ENCODE peak calls at places on chromosomes 13 and 19, in nine cellular contexts. A is heart right ventricle, Y is BE2C, Z is tibial nerve, Q is GM12878, S is breast epithelium, N is upper lobe of right lung, W is cardiac muscle cell, R is fibroblast of lung. V is an unnamed sample. For H3K27me3 and H3K36me3, the result is how much of the 10 kb centered on the place peaks cover.

GRCh38 chr13:113635048-113635420 is 23.0 kb downstream of the ATP4B start:
- DNase-seq in A (no peak), Y (no peak), Z (no peak), Q (no peak), S (peak), N (peak), W (no peak), R (no peak), V (no peak)

GRCh38 chr13:45537506-45537905 is 72.8 kb downstream of the COG3 start:
- DNase-seq in A (no peak), Y (no peak), Z (no peak), Q (no peak), S (no peak), N (no peak), W (no peak), R (no peak), V (no peak)

GRCh38 chr19:48121909-48122371 is 11.3 kb upstream of the PLA2G4C start:
- DNase-seq in A (no peak), Y (peak), Z (no peak), Q (peak), S (peak), N (no peak), W (peak), R (no peak), V (no peak)

GRCh38 chr19:30229524-30230174 is 142.5 kb upstream of the ZNF536 start:
- DNase-seq in A (no peak), Y (peak), Z (no peak), Q (no peak), S (no peak), N (no peak), W (no peak), R (no peak), V (no peak)

GRCh38 chr19:49042177-49042576 is 1.5 kb upstream of the CGB5 start:
- DNase-seq in A (no peak), Y (no peak), Z (no peak), Q (no peak), S (no peak), N (no peak), W (no peak), R (peak), V (no peak)

GRCh38 chr13:113742000-113742441 is 17.0 kb upstream of the TMEM255B start:
- DNase-seq in A (no peak), Y (peak), Z (no peak), Q (no peak), S (no peak), N (peak), W (peak), R (peak), V (no peak)

GRCh38 chr13:24013189-24013588 is 115.9 kb upstream of the C1QTNF9B start:
- DNase-seq in A (no peak), Y (no peak), Z (no peak), Q (no peak), S (no peak), N (no peak), W (no peak), R (no peak), V (no peak)

GRCh38 chr13:95367309-95367843 is 66.1 kb upstream of the ABCC4 start:
- DNase-seq in A (no peak), Y (peak), Z (no peak), Q (no peak), S (no peak), N (no peak), W (no peak), R (no peak), V (no peak)

GRCh38 chr19:38148337-38148736 is 75.7 kb downstream of the DPF1 start:
- DNase-seq in A (peak), Y (no peak), Z (no peak), Q (no peak), S (no peak), N (no peak), W (no peak), R (no peak), V (no peak)

GRCh38 chr19:14561832-14562351 is 10.0 kb downstream of the NDUFB7 start:
- DNase-seq in A (peak), Y (no peak), Z (no peak), Q (no peak), S (no peak), N (no peak), W (peak), R (peak), V (no peak)

GRCh38 chr19:1486720-1487575 is 3.2 kb downstream of the PCSK4 start:
- DNase-seq in A (no peak), Y (no peak), Z (no peak), Q (no peak), S (no peak), N (peak), W (no peak), R (no peak), V (no peak)

GRCh38 chr19:17260842-17261325 is 3.7 kb downstream of the USHBP1 start:
- DNase-seq in A (peak), Y (peak), Z (peak), Q (no peak), S (peak), N (peak), W (peak), R (peak), V (peak)

GRCh38 chr19:32407004-32407992 is 1.7 kb downstream of the DPY19L3 start:
- DNase-seq in A (no peak), Y (no peak), Z (no peak), Q (no peak), S (no peak), N (peak), W (peak), R (peak), V (no peak)

GRCh38 chr13:44307255-44307654 is 66.4 kb upstream of the SERP2 start:
- DNase-seq in A (no peak), Y (no peak), Z (no peak), Q (no peak), S (no peak), N (no peak), W (no peak), R (peak), V (no peak)

GRCh38 chr13:39967199-39967959 is 311.9 kb downstream of the COG6 start:
- DNase-seq in A (no peak), Y (no peak), Z (no peak), Q (no peak), S (no peak), N (no peak), W (no peak), R (no peak), V (no peak)

GRCh38 chr13:29925457-29925856 is 75.0 kb upstream of the UBL3 start:
- DNase-seq in A (peak), Y (peak), Z (peak), Q (no peak), S (peak), N (peak), W (peak), R (peak), V (no peak)

GRCh38 chr19:12937243-12938053 is 961 bp upstream of the CALR start:
- DNase-seq in A (no peak), Y (peak), Z (peak), Q (no peak), S (no peak), N (peak), W (no peak), R (no peak), V (no peak)

GRCh38 chr13:73338389-73338788 is 279.6 kb downstream of the KLF5 start:
- DNase-seq in A (no peak), Y (no peak), Z (no peak), Q (no peak), S (no peak), N (no peak), W (peak), R (no peak), V (no peak)

GRCh38 chr13:34591801-34592454 is 350.1 kb upstream of the NBEA start:
- DNase-seq in A (peak), Y (no peak), Z (no peak), Q (no peak), S (no peak), N (no peak), W (no peak), R (peak), V (no peak)

GRCh38 chr13:95604534-95604915 is 40.0 kb downstream of the DZIP1 start:
- DNase-seq in A (no peak), Y (no peak), Z (no peak), Q (no peak), S (no peak), N (no peak), W (no peak), R (peak), V (no peak)

GRCh38 chr13:101473458-101473857 is 21.0 kb downstream of the ITGBL1 start:
- DNase-seq in A (no peak), Y (no peak), Z (no peak), Q (no peak), S (no peak), N (no peak), W (peak), R (peak), V (no peak)

GRCh38 chr19:30393046-30393445 is 20.9 kb downstream of the ZNF536 start:
- DNase-seq in A (no peak), Y (peak), Z (no peak), Q (no peak), S (no peak), N (no peak), W (no peak), R (no peak), V (no peak)

GRCh38 chr19:38224014-38224862 is at the start of gene DPF1:
- DNase-seq in A (peak), Y (peak), Z (no peak), Q (peak), S (no peak), N (no peak), W (peak), R (peak), V (no peak)

GRCh38 chr13:31987071-31987470 is 44.5 kb upstream of the FRY start:
- DNase-seq in A (no peak), Y (no peak), Z (no peak), Q (no peak), S (no peak), N (no peak), W (no peak), R (no peak), V (no peak)

GRCh38 chr13:80783926-80784325 is 443.0 kb upstream of the SPRY2 start:
- DNase-seq in A (peak), Y (peak), Z (no peak), Q (no peak), S (no peak), N (no peak), W (peak), R (peak), V (no peak)

GRCh38 chr13:111645198-111645597 is 324.8 kb downstream of the TEX29 start:
- DNase-seq in A (no peak), Y (no peak), Z (no peak), Q (no peak), S (no peak), N (no peak), W (no peak), R (no peak), V (no peak)

GRCh38 chr13:111645598-111646463 is 325.4 kb downstream of the TEX29 start:
- DNase-seq in A (no peak), Y (no peak), Z (no peak), Q (no peak), S (no peak), N (no peak), W (no peak), R (no peak), V (no peak)

GRCh38 chr13:111650626-111651025 is 330.2 kb downstream of the TEX29 start:
- DNase-seq in A (no peak), Y (no peak), Z (no peak), Q (no peak), S (no peak), N (no peak), W (no peak), R (no peak), V (no peak)

GRCh38 chr13:111644750-111645149 is 324.3 kb downstream of the TEX29 start:
- DNase-seq in A (no peak), Y (no peak), Z (no peak), Q (no peak), S (no peak), N (no peak), W (no peak), R (no peak), V (no peak)

DNA sequence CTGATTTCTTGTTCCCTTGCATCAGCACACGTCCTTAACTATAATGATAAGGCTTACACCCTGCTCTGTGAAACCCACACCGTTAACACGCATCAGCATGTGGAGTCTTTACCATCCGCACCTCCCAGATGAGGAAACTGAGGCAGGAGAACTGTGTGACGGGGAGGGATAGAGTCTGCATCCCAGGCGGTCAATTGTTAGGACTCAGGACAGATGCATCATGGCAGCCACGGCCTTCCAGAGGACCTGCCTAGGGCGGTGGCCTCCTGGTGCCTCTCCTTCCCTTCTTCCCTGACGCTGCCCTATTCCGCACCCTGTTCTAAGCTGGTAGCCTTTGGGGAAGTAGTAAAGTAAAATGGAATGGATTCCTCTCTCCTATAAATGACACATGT is 326.0 kb downstream of the TEX29 start:
- DNase-seq in A (no peak), Y (no peak), Z (no peak), Q (no peak), S (no peak), N (no peak), W (no peak), R (no peak), V (no peak)
- H3K27me3 ChIP-seq in A (under half), Y (under half), Z (under half), Q (under half), S (under half), N (under half), W (under half), R (under half), V (under half)

GRCh38 chr13:20057214-20057613 is 98.7 kb downstream of the ZMYM2 start:
- DNase-seq in A (no peak), Y (no peak), Z (no peak), Q (no peak), S (no peak), N (no peak), W (no peak), R (no peak), V (no peak)

GRCh38 chr13:20053891-20054290 is 95.4 kb downstream of the ZMYM2 start:
- DNase-seq in A (no peak), Y (no peak), Z (no peak), Q (no peak), S (no peak), N (no peak), W (no peak), R (no peak), V (no peak)

GRCh38 chr13:20054586-20054985 is 96.1 kb downstream of the ZMYM2 start:
- DNase-seq in A (no peak), Y (no peak), Z (no peak), Q (no peak), S (no peak), N (no peak), W (no peak), R (no peak), V (no peak)

GRCh38 chr13:20057963-20058362 is 99.4 kb downstream of the ZMYM2 start:
- DNase-seq in A (no peak), Y (no peak), Z (no peak), Q (no peak), S (no peak), N (no peak), W (no peak), R (no peak), V (no peak)

DNA sequence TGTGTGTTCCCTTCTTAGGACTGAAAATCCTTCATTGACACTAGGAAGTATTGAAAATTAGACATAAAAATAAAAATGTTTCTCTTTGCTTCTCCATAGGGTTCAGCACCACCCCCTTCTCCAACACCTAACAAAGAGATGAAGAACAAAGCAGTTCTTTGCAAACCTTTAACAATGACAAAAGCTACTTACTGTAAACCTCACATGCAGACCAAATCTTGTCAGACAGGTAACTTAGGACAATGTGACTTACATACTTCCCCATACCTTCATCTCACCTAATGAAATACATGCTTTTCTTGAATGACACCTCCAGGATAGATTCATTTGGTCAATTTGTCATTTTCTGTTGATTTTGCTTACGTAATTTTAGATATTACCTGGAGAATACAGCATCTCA is 99.9 kb downstream of the ZMYM2 start:
- DNase-seq in A (no peak), Y (no peak), Z (no peak), Q (no peak), S (no peak), N (no peak), W (no peak), R (no peak), V (no peak)
- H3K36me3 ChIP-seq in A (under half), Y (half or more), Z (under half), Q (under half), S (under half), N (half or more), W (under half), R (under half), V (under half)

GRCh38 chr19:3852614-3853254 is 16.1 kb downstream of the ZFR2 start:
- DNase-seq in A (peak), Y (peak), Z (no peak), Q (no peak), S (no peak), N (no peak), W (peak), R (peak), V (no peak)
- TF ChIP-seq CTCF in A (no peak), Y (peak), Z (no peak), Q (no peak), S (no peak), N (peak), W (peak), R (peak), V (no peak)

DNA sequence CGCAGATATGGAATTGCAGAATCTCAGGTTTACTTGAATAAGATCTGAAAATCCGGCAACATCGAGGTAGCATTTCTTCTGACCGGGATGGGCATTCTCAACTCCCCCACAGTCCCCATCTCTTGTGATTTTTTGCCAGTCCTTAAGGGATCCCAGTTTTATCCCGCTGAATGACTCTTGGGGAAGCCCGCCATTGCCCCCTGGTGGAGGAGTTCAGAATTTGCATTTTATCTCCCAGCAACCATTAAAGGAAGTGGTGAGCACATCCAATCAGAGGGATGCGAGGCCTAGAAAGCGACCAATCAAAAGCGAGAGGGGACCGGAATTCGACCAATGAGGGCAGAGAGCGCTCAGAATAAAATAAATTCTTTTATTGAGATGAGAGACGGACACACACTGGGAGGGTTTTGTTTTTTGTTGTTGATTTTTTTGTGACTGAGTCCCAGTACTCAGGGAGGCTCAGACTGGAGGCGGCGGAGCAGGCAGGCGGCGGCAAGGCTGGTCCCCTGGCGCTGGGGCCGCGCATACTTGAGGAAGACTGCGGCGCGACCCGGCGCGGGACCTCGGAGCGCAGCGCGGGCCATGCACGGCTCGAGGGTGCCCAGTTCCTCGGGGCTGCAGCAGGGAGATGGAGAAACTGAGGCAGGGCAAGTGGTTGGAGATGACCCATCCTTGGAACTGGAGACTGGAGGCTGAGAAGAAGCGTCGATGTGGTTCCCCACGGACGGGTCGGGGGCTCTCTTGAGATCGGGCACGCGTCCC is 3.9 kb upstream of the TTC9B start:
- DNase-seq in A (peak), Y (peak), Z (peak), Q (peak), S (peak), N (no peak), W (peak), R (peak), V (peak)
- H3K27me3 ChIP-seq in A (half or more), Y (under half), Z (under half), Q (under half), S (under half), N (half or more), W (half or more), R (under half), V (under half)

GRCh38 chr13:27789495-27790303 is 2.6 kb upstream of the GSX1 start:
- DNase-seq in A (no peak), Y (no peak), Z (no peak), Q (no peak), S (no peak), N (no peak), W (no peak), R (no peak), V (no peak)
- H3K36me3 ChIP-seq in A (under half), Y (under half), Z (under half), Q (under half), S (under half), N (under half), W (under half), R (under half), V (under half)

GRCh38 chr19:43552198-43552450 is 19.1 kb downstream of the ZNF575 start:
- DNase-seq in A (no peak), Y (no peak), Z (no peak), Q (no peak), S (no peak), N (no peak), W (no peak), R (no peak), V (no peak)

GRCh38 chr19:43553656-43554055 is 20.7 kb downstream of the ZNF575 start:
- DNase-seq in A (no peak), Y (no peak), Z (no peak), Q (no peak), S (no peak), N (no peak), W (no peak), R (no peak), V (no peak)

GRCh38 chr19:43554317-43554895 is 20.9 kb downstream of the XRCC1 start:
- DNase-seq in A (no peak), Y (no peak), Z (no peak), Q (no peak), S (no peak), N (no peak), W (no peak), R (no peak), V (no peak)

GRCh38 chr19:43552616-43553015 is 19.6 kb downstream of the ZNF575 start:
- DNase-seq in A (no peak), Y (no peak), Z (no peak), Q (no peak), S (no peak), N (no peak), W (no peak), R (no peak), V (no peak)

GRCh38 chr19:43555185-43555770 is 20.0 kb downstream of the XRCC1 start:
- DNase-seq in A (peak), Y (peak), Z (peak), Q (no peak), S (peak), N (no peak), W (peak), R (peak), V (peak)
- TF ChIP-seq CTCF in A (peak), Y (peak), Z (peak), Q (peak), S (peak), N (peak), W (peak), R (peak), V (peak)

GRCh38 chr19:7731615-7732014 is 295 bp downstream of the CLEC4G start:
- DNase-seq in A (no peak), Y (no peak), Z (no peak), Q (no peak), S (no peak), N (no peak), W (no peak), R (no peak), V (no peak)
- H3K27me3 ChIP-seq in A (half or more), Y (half or more), Z (under half), Q (under half), S (under half), N (under half), W (half or more), R (under half), V (under half)

GRCh38 chr19:55687281-55688172 is 12.5 kb downstream of the EPN1 start:
- DNase-seq in A (no peak), Y (no peak), Z (no peak), Q (no peak), S (no peak), N (peak), W (no peak), R (no peak), V (no peak)
- H3K36me3 ChIP-seq in A (under half), Y (half or more), Z (under half), Q (under half), S (under half), N (half or more), W (under half), R (under half), V (under half)

V was measured in Panc1.